ENCODE peak calls at places on chromosomes 2 and 18, in six cellular contexts. One of them, this sample, is unnamed.

GRCh38 chr2:150165479-150165878 is 322.0 kb downstream of the RND3 start:
- DNase-seq in IMR-90: no peak
- DNase-seq in endothelial cell of umbilical vein: no peak
- DNase-seq in epithelial cell of esophagus: no peak
- DNase-seq in ovary: no peak
- DNase-seq in CD4-positive, alpha-beta T cell: no peak
- DNase-seq in this sample: no peak

GRCh38 chr2:16655457-16655837 is 10.2 kb downstream of the CYRIA start:
- DNase-seq in IMR-90: no peak
- DNase-seq in endothelial cell of umbilical vein: no peak
- DNase-seq in epithelial cell of esophagus: no peak
- DNase-seq in ovary: no peak
- DNase-seq in CD4-positive, alpha-beta T cell: no peak
- DNase-seq in this sample: no peak

GRCh38 chr2:203164311-203164935 is 74.4 kb upstream of the CYP20A1 start:
- DNase-seq in IMR-90: peak
- DNase-seq in endothelial cell of umbilical vein: no peak
- DNase-seq in epithelial cell of esophagus: no peak
- DNase-seq in ovary: no peak
- DNase-seq in CD4-positive, alpha-beta T cell: no peak
- DNase-seq in this sample: no peak

GRCh38 chr2:15313657-15314056 is 247.5 kb downstream of the NBAS start:
- DNase-seq in IMR-90: peak
- DNase-seq in endothelial cell of umbilical vein: no peak
- DNase-seq in epithelial cell of esophagus: peak
- DNase-seq in ovary: no peak
- DNase-seq in CD4-positive, alpha-beta T cell: no peak
- DNase-seq in this sample: no peak

GRCh38 chr2:64325852-64326577 is 127.9 kb upstream of the LGALSL start:
- DNase-seq in IMR-90: no peak
- DNase-seq in endothelial cell of umbilical vein: no peak
- DNase-seq in epithelial cell of esophagus: no peak
- DNase-seq in ovary: no peak
- DNase-seq in CD4-positive, alpha-beta T cell: peak
- DNase-seq in this sample: no peak

GRCh38 chr2:224518806-224519580 is 66.2 kb downstream of the CUL3 start:
- DNase-seq in IMR-90: peak
- DNase-seq in endothelial cell of umbilical vein: no peak
- DNase-seq in epithelial cell of esophagus: peak
- DNase-seq in ovary: no peak
- DNase-seq in CD4-positive, alpha-beta T cell: no peak
- DNase-seq in this sample: no peak

GRCh38 chr2:46306320-46306719 is 9.1 kb downstream of the EPAS1 start:
- DNase-seq in IMR-90: peak
- DNase-seq in endothelial cell of umbilical vein: peak
- DNase-seq in epithelial cell of esophagus: peak
- DNase-seq in ovary: no peak
- DNase-seq in CD4-positive, alpha-beta T cell: no peak
- DNase-seq in this sample: no peak

GRCh38 chr2:111200333-111200879 is 79.7 kb downstream of the BCL2L11 start:
- DNase-seq in IMR-90: no peak
- DNase-seq in endothelial cell of umbilical vein: no peak
- DNase-seq in epithelial cell of esophagus: no peak
- DNase-seq in ovary: no peak
- DNase-seq in CD4-positive, alpha-beta T cell: no peak
- DNase-seq in this sample: no peak

GRCh38 chr18:79344208-79344581 is 51.5 kb upstream of the NFATC1 start:
- DNase-seq in IMR-90: no peak
- DNase-seq in endothelial cell of umbilical vein: no peak
- DNase-seq in epithelial cell of esophagus: no peak
- DNase-seq in ovary: no peak
- DNase-seq in CD4-positive, alpha-beta T cell: no peak
- DNase-seq in this sample: no peak

GRCh38 chr2:29841386-29842004 is 79.9 kb downstream of the ALK start:
- DNase-seq in IMR-90: peak
- DNase-seq in endothelial cell of umbilical vein: peak
- DNase-seq in epithelial cell of esophagus: peak
- DNase-seq in ovary: no peak
- DNase-seq in CD4-positive, alpha-beta T cell: peak
- DNase-seq in this sample: no peak

GRCh38 chr2:182068811-182069210 is 83.2 kb downstream of the PPP1R1C start:
- DNase-seq in IMR-90: no peak
- DNase-seq in endothelial cell of umbilical vein: peak
- DNase-seq in epithelial cell of esophagus: peak
- DNase-seq in ovary: no peak
- DNase-seq in CD4-positive, alpha-beta T cell: no peak
- DNase-seq in this sample: no peak

GRCh38 chr2:46329803-46330775 is 32.9 kb downstream of the EPAS1 start:
- DNase-seq in IMR-90: peak
- DNase-seq in endothelial cell of umbilical vein: no peak
- DNase-seq in epithelial cell of esophagus: peak
- DNase-seq in ovary: no peak
- DNase-seq in CD4-positive, alpha-beta T cell: no peak
- DNase-seq in this sample: no peak

GRCh38 chr2:45543257-45543656 is 67.8 kb downstream of the SRBD1 start:
- DNase-seq in IMR-90: no peak
- DNase-seq in endothelial cell of umbilical vein: no peak
- DNase-seq in epithelial cell of esophagus: no peak
- DNase-seq in ovary: no peak
- DNase-seq in CD4-positive, alpha-beta T cell: no peak
- DNase-seq in this sample: no peak

GRCh38 chr2:38423763-38424162 is 46.7 kb upstream of the ATL2 start:
- DNase-seq in IMR-90: no peak
- DNase-seq in endothelial cell of umbilical vein: no peak
- DNase-seq in epithelial cell of esophagus: no peak
- DNase-seq in ovary: no peak
- DNase-seq in CD4-positive, alpha-beta T cell: no peak
- DNase-seq in this sample: no peak

GRCh38 chr2:20584045-20584636 is 66.8 kb downstream of the HS1BP3 start:
- DNase-seq in IMR-90: no peak
- DNase-seq in endothelial cell of umbilical vein: no peak
- DNase-seq in epithelial cell of esophagus: peak
- DNase-seq in ovary: peak
- DNase-seq in CD4-positive, alpha-beta T cell: no peak
- DNase-seq in this sample: no peak

GRCh38 chr18:13136056-13136688 is 82.4 kb upstream of the LDLRAD4 start:
- DNase-seq in IMR-90: no peak
- DNase-seq in endothelial cell of umbilical vein: no peak
- DNase-seq in epithelial cell of esophagus: peak
- DNase-seq in ovary: peak
- DNase-seq in CD4-positive, alpha-beta T cell: peak
- DNase-seq in this sample: no peak

GRCh38 chr2:84846732-84847131 is 34.2 kb downstream of the TRABD2A start:
- DNase-seq in IMR-90: peak
- DNase-seq in endothelial cell of umbilical vein: no peak
- DNase-seq in epithelial cell of esophagus: peak
- DNase-seq in ovary: no peak
- DNase-seq in CD4-positive, alpha-beta T cell: no peak
- DNase-seq in this sample: no peak

GRCh38 chr2:102238039-102238756 is 51.4 kb downstream of the IL1RL2 start:
- DNase-seq in IMR-90: peak
- DNase-seq in endothelial cell of umbilical vein: peak
- DNase-seq in epithelial cell of esophagus: no peak
- DNase-seq in ovary: no peak
- DNase-seq in CD4-positive, alpha-beta T cell: no peak
- DNase-seq in this sample: no peak

GRCh38 chr18:37243756-37244155 is 321.8 kb downstream of the CELF4 start:
- DNase-seq in IMR-90: no peak
- DNase-seq in endothelial cell of umbilical vein: no peak
- DNase-seq in epithelial cell of esophagus: no peak
- DNase-seq in ovary: no peak
- DNase-seq in CD4-positive, alpha-beta T cell: no peak
- DNase-seq in this sample: no peak

GRCh38 chr2:61431345-61431744 is 39.5 kb downstream of the USP34 start:
- DNase-seq in IMR-90: no peak
- DNase-seq in endothelial cell of umbilical vein: no peak
- DNase-seq in epithelial cell of esophagus: no peak
- DNase-seq in ovary: no peak
- DNase-seq in CD4-positive, alpha-beta T cell: no peak
- DNase-seq in this sample: no peak

GRCh38 chr2:5195636-5196035 is 496.5 kb upstream of the SOX11 start:
- DNase-seq in IMR-90: no peak
- DNase-seq in endothelial cell of umbilical vein: no peak
- DNase-seq in epithelial cell of esophagus: peak
- DNase-seq in ovary: no peak
- DNase-seq in CD4-positive, alpha-beta T cell: no peak
- DNase-seq in this sample: no peak

GRCh38 chr18:69580107-69580506 is 179.4 kb downstream of the DOK6 start:
- DNase-seq in IMR-90: peak
- DNase-seq in endothelial cell of umbilical vein: no peak
- DNase-seq in epithelial cell of esophagus: peak
- DNase-seq in ovary: no peak
- DNase-seq in CD4-positive, alpha-beta T cell: no peak
- DNase-seq in this sample: no peak

GRCh38 chr18:23231340-23232021 is 96.2 kb downstream of the CABLES1 start:
- DNase-seq in IMR-90: peak
- DNase-seq in endothelial cell of umbilical vein: peak
- DNase-seq in epithelial cell of esophagus: peak
- DNase-seq in ovary: peak
- DNase-seq in CD4-positive, alpha-beta T cell: peak
- DNase-seq in this sample: no peak

DNA sequence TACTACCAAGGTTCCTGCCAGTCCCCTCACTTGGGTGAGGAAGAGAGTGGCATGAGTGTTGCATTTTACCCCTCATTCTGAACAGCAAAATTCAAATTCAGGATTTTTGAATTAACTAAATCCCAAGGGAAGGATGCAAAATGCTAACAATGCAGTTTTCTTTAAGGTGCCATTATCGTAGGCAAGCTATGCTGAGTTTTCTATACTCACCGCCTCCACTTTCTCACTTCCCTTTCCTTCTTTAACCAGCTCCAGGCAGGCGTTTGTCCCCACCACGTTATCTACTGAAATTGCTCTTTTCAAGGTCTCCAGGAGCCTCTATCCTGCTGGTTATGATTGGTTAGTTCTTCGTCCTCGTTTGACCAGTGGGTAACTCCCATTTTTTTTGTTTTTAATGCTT is 1.8 kb upstream of the CPO start:
- DNase-seq in IMR-90: no peak
- DNase-seq in endothelial cell of umbilical vein: no peak
- DNase-seq in epithelial cell of esophagus: no peak
- DNase-seq in ovary: no peak
- DNase-seq in CD4-positive, alpha-beta T cell: no peak
- DNase-seq in this sample: no peak
- TF ChIP-seq CTCF in IMR-90: no peak
- TF ChIP-seq CTCF in endothelial cell of umbilical vein: no peak
- TF ChIP-seq CTCF in epithelial cell of esophagus: no peak
- TF ChIP-seq CTCF in ovary: no peak
- TF ChIP-seq CTCF in CD4-positive, alpha-beta T cell: no peak
- TF ChIP-seq CTCF in this sample: no peak

DNA sequence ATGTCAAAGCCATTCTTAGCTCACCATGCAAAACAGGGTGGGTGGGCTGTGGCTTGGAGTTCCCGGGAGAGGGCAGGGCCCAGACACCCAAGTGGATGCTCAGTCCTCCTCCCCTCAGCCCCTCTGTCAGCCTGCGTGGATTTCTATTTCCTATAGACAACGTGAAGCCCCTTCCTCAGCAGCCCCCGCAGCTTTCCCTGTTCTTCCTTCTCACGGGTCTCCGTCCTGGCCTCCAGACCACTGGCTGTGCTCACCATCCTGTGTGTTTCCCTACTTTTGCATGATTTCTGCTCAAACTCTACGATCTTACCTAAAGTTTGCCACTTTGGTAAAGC is 155.0 kb upstream of the PXDN start:
- DNase-seq in IMR-90: no peak
- DNase-seq in endothelial cell of umbilical vein: no peak
- DNase-seq in epithelial cell of esophagus: no peak
- DNase-seq in ovary: no peak
- DNase-seq in CD4-positive, alpha-beta T cell: no peak
- DNase-seq in this sample: no peak
- TF ChIP-seq CTCF in IMR-90: no peak
- TF ChIP-seq CTCF in endothelial cell of umbilical vein: no peak
- TF ChIP-seq CTCF in epithelial cell of esophagus: no peak
- TF ChIP-seq CTCF in ovary: no peak
- TF ChIP-seq CTCF in CD4-positive, alpha-beta T cell: no peak
- TF ChIP-seq CTCF in this sample: no peak

GRCh38 chr2:27485496-27485895 is 4.0 kb downstream of the IFT172 start:
- DNase-seq in IMR-90: no peak
- DNase-seq in endothelial cell of umbilical vein: no peak
- DNase-seq in epithelial cell of esophagus: no peak
- DNase-seq in ovary: no peak
- DNase-seq in CD4-positive, alpha-beta T cell: no peak
- DNase-seq in this sample: no peak

GRCh38 chr2:27493948-27494283 is 1.1 kb downstream of the FNDC4 start:
- DNase-seq in IMR-90: no peak
- DNase-seq in endothelial cell of umbilical vein: no peak
- DNase-seq in epithelial cell of esophagus: no peak
- DNase-seq in ovary: no peak
- DNase-seq in CD4-positive, alpha-beta T cell: no peak
- DNase-seq in this sample: no peak

GRCh38 chr2:27492557-27492956 is 2.4 kb downstream of the FNDC4 start:
- DNase-seq in IMR-90: no peak
- DNase-seq in endothelial cell of umbilical vein: no peak
- DNase-seq in epithelial cell of esophagus: no peak
- DNase-seq in ovary: no peak
- DNase-seq in CD4-positive, alpha-beta T cell: no peak
- DNase-seq in this sample: no peak

GRCh38 chr2:27489498-27490397 is at the start of gene IFT172:
- DNase-seq in IMR-90: peak
- DNase-seq in endothelial cell of umbilical vein: peak
- DNase-seq in epithelial cell of esophagus: peak
- DNase-seq in ovary: peak
- DNase-seq in CD4-positive, alpha-beta T cell: peak
- DNase-seq in this sample: peak

GRCh38 chr2:27489118-27489497 is 435 bp downstream of the IFT172 start:
- DNase-seq in IMR-90: peak
- DNase-seq in endothelial cell of umbilical vein: peak
- DNase-seq in epithelial cell of esophagus: peak
- DNase-seq in ovary: peak
- DNase-seq in CD4-positive, alpha-beta T cell: no peak
- DNase-seq in this sample: no peak
- TF ChIP-seq CTCF in IMR-90: no peak
- TF ChIP-seq CTCF in endothelial cell of umbilical vein: no peak
- TF ChIP-seq CTCF in epithelial cell of esophagus: no peak
- TF ChIP-seq CTCF in ovary: no peak
- TF ChIP-seq CTCF in CD4-positive, alpha-beta T cell: no peak
- TF ChIP-seq CTCF in this sample: no peak

DNA sequence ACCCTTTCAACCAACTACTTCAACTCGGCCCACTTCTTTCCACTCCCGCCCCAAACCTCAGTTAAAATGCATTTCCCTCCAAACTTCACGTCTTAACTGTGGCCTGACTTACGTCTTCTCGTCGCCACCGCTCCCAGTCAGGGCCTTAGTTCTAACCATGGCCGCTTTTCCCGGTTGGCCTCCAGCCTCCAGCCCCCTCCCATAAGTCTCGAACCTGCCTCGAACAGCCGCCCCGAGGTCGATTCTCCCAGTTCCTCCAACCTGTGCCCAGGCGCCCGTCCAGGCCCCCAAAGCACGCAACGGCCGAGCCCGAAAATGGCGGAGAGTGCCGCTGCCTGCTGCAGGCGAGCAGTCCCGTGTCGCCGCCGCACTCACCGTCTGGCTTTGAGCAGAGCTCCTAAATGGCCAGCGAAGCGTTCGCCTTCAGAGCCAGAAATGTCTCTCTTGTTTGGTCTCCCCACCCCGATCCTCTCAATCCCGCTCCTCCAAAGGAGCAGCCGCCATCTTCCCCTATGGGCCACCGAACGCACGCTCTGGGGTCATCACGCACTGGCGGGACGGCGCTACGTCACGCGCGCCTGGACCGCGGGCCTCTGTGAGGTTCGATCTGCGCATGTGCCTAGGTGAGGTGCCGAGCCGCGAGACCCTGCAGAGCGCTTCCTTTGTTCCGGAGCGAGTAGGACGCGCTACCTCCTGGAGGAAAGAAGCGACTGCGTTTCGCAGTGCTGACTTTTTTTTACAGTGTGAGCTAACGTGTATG is at the start of gene WDR33:
- DNase-seq in IMR-90: peak
- DNase-seq in endothelial cell of umbilical vein: peak
- DNase-seq in epithelial cell of esophagus: peak
- DNase-seq in ovary: peak
- DNase-seq in CD4-positive, alpha-beta T cell: peak
- DNase-seq in this sample: peak
- TF ChIP-seq CTCF in IMR-90: peak
- TF ChIP-seq CTCF in endothelial cell of umbilical vein: no peak
- TF ChIP-seq CTCF in epithelial cell of esophagus: peak
- TF ChIP-seq CTCF in ovary: no peak
- TF ChIP-seq CTCF in CD4-positive, alpha-beta T cell: no peak
- TF ChIP-seq CTCF in this sample: no peak